ENCODE peak calls at places on chromosomes 4 and X, in seven cellular contexts. B is MM.1S, L is SK-N-SH, W is left colon, V is iPS DF 6.9, X is psoas muscle, S is uterus. U is an unnamed sample.

GRCh38 chrX:43949669-43950068 is 23.5 kb downstream of the NDP start:
- DNase-seq in S (no peak), V (peak), X (no peak), B (no peak), W (peak), L (no peak), U (peak)

GRCh38 chr4:184347251-184348239 is 126.8 kb downstream of the IRF2 start:
- DNase-seq in S (no peak), V (peak), X (peak), B (peak), W (peak), L (no peak), U (no peak)

GRCh38 chr4:2768124-2768523 is 12.0 kb upstream of the TNIP2 start:
- DNase-seq in S (no peak), V (no peak), X (peak), B (no peak), W (no peak), L (no peak), U (no peak)

GRCh38 chr4:114036426-114036825 is 57.0 kb upstream of the ARSJ start:
- DNase-seq in L (no peak), X (no peak), S (no peak), V (no peak), B (no peak), W (no peak), U (no peak)

GRCh38 chrX:118528089-118528753 is 32.6 kb downstream of the DOCK11 start:
- DNase-seq in V (no peak), B (peak), S (no peak), X (no peak), L (no peak), W (peak), U (no peak)

GRCh38 chr4:122576261-122577188 is 44.3 kb downstream of the IL21 start:
- DNase-seq in S (no peak), B (peak), W (no peak), V (no peak), L (peak), X (no peak), U (no peak)

GRCh38 chr4:25439913-25440477 is 62.9 kb downstream of the ANAPC4 start:
- DNase-seq in W (peak), X (no peak), L (peak), S (peak), V (peak), B (peak), U (peak)

GRCh38 chr4:36385951-36386561 is 104.6 kb downstream of the DTHD1 start:
- DNase-seq in X (no peak), V (no peak), W (peak), B (peak), S (no peak), L (no peak), U (no peak)

GRCh38 chrX:47644557-47645091 is 5.7 kb downstream of the ELK1 start:
- DNase-seq in V (no peak), W (no peak), S (no peak), X (no peak), L (peak), B (peak), U (peak)

GRCh38 chr4:76197001-76197743 is 16.5 kb downstream of the SCARB2 start:
- DNase-seq in S (no peak), W (no peak), V (no peak), X (no peak), L (no peak), B (no peak), U (no peak)

U was measured in anterior cingulate cortex.